ENCODE peak calls at places on chromosome 4, in four cellular contexts. C is cardiac muscle cell, B is right atrium auricular region, M is tibial artery. A is an unnamed sample.

GRCh38 chr4:79585330-79585729 is 177.3 kb upstream of the GK2 start:
- DNase-seq in M (peak), C (peak), B (no peak), A (no peak)

GRCh38 chr4:44351069-44351468 is 97.5 kb downstream of the KCTD8 start:
- DNase-seq in B (no peak), C (peak), M (no peak), A (no peak)

GRCh38 chr4:53706422-53707032 is 115.2 kb upstream of the LNX1 start:
- DNase-seq in C (peak), B (no peak), M (no peak), A (peak)

GRCh38 chr4:7241587-7242125 is 49.3 kb downstream of the SORCS2 start:
- DNase-seq in B (no peak), C (no peak), M (no peak), A (no peak)

GRCh38 chr4:26356067-26356466 is 35.3 kb downstream of the RBPJ start:
- DNase-seq in C (peak), M (no peak), B (no peak), A (no peak)

GRCh38 chr4:155604718-155605601 is 61.7 kb upstream of the GUCY1A1 start:
- DNase-seq in B (peak), C (no peak), M (no peak), A (peak)

GRCh38 chr4:186812592-186812991 is 88.9 kb upstream of the FAT1 start:
- DNase-seq in B (no peak), C (no peak), M (no peak), A (no peak)

GRCh38 chr4:53461244-53461643 is 83.8 kb downstream of the FIP1L1 start:
- DNase-seq in M (no peak), B (no peak), C (no peak), A (no peak)

GRCh38 chr4:120918788-120919187 is 3.7 kb downstream of the PRDM5 start:
- DNase-seq in C (no peak), M (no peak), B (no peak), A (no peak)

GRCh38 chr4:7607156-7607910 is 172.6 kb upstream of the PSAPL1 start:
- DNase-seq in B (no peak), M (no peak), C (no peak), A (peak)

GRCh38 chr4:6263541-6264540 is 5.8 kb upstream of the WFS1 start:
- DNase-seq in M (no peak), B (no peak), C (peak), A (peak)

GRCh38 chr4:149549911-149550310 is 265.7 kb downstream of the IQCM start:
- DNase-seq in B (no peak), M (no peak), C (peak), A (no peak)

GRCh38 chr4:23728971-23729370 is 160.9 kb downstream of the PPARGC1A start:
- DNase-seq in C (no peak), B (no peak), M (no peak), A (no peak)

GRCh38 chr4:3611778-3612177 is 79.6 kb upstream of the LRPAP1 start:
- DNase-seq in M (no peak), B (no peak), C (no peak), A (no peak)

GRCh38 chr4:156568041-156568440 is 403.6 kb downstream of the PDGFC start:
- DNase-seq in C (no peak), B (no peak), M (no peak), A (peak)

GRCh38 chr4:74996996-74997395 is 64.1 kb downstream of the PARM1 start:
- DNase-seq in M (no peak), C (no peak), B (no peak), A (no peak)

GRCh38 chr4:95066011-95066410 is 308.3 kb downstream of the BMPR1B start:
- DNase-seq in M (no peak), B (no peak), C (no peak), A (no peak)

GRCh38 chr4:143653031-143653430 is 47.4 kb downstream of the FREM3 start:
- DNase-seq in M (no peak), B (no peak), C (no peak), A (no peak)

GRCh38 chr4:152166567-152166966 is 369.3 kb downstream of the FBXW7 start:
- DNase-seq in M (no peak), B (no peak), C (peak), A (no peak)

GRCh38 chr4:120948382-120948781 is 25.9 kb upstream of the PRDM5 start:
- DNase-seq in C (no peak), M (no peak), B (no peak), A (no peak)

GRCh38 chr4:26323807-26324206 is 3.0 kb downstream of the RBPJ start:
- DNase-seq in C (no peak), B (no peak), M (no peak), A (peak)

GRCh38 chr4:168600796-168601583 is 104.1 kb downstream of the PALLD start:
- DNase-seq in M (no peak), C (no peak), B (no peak), A (no peak)

GRCh38 chr4:3858765-3859388 is 92.7 kb downstream of the ADRA2C start:
- DNase-seq in B (no peak), C (no peak), M (no peak), A (no peak)

GRCh38 chr4:149914521-149915115 is 99.0 kb upstream of the IQCM start:
- DNase-seq in C (peak), B (no peak), M (no peak), A (peak)

GRCh38 chr4:150943126-150943525 is 72.0 kb downstream of the LRBA start:
- DNase-seq in B (no peak), C (no peak), M (no peak), A (no peak)

GRCh38 chr4:185640809-185641675 is 105.7 kb upstream of the PDLIM3 start:
- DNase-seq in M (no peak), B (no peak), C (peak), A (peak)

GRCh38 chr4:128675083-128675482 is 134.4 kb upstream of the JADE1 start:
- DNase-seq in B (no peak), M (no peak), C (no peak), A (no peak)

GRCh38 chr4:680931-681645 is 6.7 kb downstream of the MYL5 start:
- DNase-seq in M (no peak), B (no peak), C (peak), A (no peak)

GRCh38 chr4:7462509-7462971 is 27.8 kb upstream of the PSAPL1 start:
- DNase-seq in C (peak), B (no peak), M (no peak), A (peak)

GRCh38 chr4:127549521-127549920 is 83.2 kb upstream of the INTU start:
- DNase-seq in M (no peak), C (no peak), B (no peak), A (no peak)

GRCh38 chr4:7734651-7735260 is 204.9 kb downstream of the AFAP1 start:
- DNase-seq in B (no peak), C (no peak), M (no peak), A (no peak)

GRCh38 chr4:53494851-53495250 is 96.4 kb downstream of the LNX1 start:
- DNase-seq in B (no peak), C (no peak), M (no peak), A (no peak)

GRCh38 chr4:156941940-156942548 is 29.6 kb downstream of the PDGFC start:
- DNase-seq in B (no peak), C (peak), M (no peak), A (peak)

GRCh38 chr4:18366762-18367358 is 345.3 kb upstream of the LCORL start:
- DNase-seq in C (peak), M (no peak), B (no peak), A (peak)

GRCh38 chr4:87120411-87121162 is 99.8 kb downstream of the KLHL8 start:
- DNase-seq in B (no peak), M (peak), C (peak), A (no peak)

DNA sequence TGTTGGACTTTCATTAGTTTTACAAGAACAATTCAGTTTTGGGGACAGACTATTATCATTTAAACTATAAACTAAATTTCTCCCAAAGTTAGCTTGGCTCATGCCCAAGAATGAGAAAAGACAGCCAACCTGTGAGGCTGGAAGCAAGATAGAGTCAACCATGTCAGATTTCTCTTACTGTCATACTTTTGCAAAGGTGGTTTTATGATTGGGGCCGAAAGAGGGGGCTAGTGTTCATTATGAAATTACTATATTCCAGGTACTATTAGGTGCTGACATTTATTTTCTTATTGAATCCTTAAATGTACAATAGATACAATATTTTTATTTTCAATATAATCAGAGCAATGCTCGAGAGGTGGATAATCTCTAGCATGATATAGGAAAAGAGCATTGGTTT is 30.6 kb downstream of the HERC6 start:
- DNase-seq in M (no peak), B (no peak), C (no peak), A (no peak)
- TF ChIP-seq CTCF in M (no peak), B (no peak), C (no peak), A (peak)

GRCh38 chr4:76784237-76784636 is 113.7 kb downstream of the SOWAHB start:
- DNase-seq in B (no peak), C (no peak), M (no peak), A (no peak)
- TF ChIP-seq CTCF in B (no peak), C (no peak), M (no peak), A (peak)

GRCh38 chr4:108155373-108155772 is 13.4 kb downstream of the LEF1 start:
- DNase-seq in M (no peak), B (no peak), C (peak), A (no peak)
- TF ChIP-seq CTCF in M (no peak), B (no peak), C (no peak), A (no peak)

GRCh38 chr4:25198713-25199112 is 35.1 kb upstream of the PI4K2B start:
- DNase-seq in B (no peak), C (no peak), M (no peak), A (no peak)
- TF ChIP-seq CTCF in B (no peak), C (no peak), M (no peak), A (no peak)

GRCh38 chr4:47942420-47942819 is 28.0 kb upstream of the NFXL1 start:
- DNase-seq in C (no peak), B (no peak), M (no peak), A (no peak)

DNA sequence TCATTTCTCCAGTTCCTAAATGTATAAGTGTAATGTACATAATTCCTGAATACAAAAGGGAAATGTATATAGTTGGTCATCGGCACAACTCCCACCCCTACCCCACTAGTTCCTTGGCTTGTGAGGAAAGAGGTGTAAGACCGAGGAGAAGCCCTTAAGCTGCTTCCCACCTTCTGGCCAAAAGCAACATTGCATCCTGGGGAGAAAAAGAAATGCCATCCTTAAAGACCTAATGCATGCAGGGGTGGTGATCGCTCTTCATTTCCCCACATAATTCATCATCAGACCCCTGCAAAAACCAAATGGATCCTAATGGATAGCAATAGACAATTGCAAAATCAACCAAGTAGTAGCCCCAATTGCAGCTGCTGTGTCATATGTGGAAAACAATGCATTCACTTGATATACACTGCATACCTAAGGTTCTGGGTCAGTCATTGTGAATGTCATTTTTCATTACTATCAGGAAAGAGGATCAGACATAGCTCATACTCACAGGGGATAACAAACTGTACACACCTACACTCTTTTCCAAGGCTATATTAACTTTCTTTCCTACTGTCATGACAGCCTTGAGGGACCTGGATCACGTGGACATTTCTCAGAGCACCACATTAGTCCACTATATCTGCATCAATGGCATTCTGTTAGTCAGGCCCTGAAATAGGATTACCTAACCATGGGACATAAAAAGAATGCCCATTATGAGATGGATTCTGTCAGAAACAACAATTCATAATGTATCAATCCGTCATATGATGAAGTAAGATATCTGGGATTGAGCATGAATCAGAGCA is 31.7 kb upstream of the NFXL1 start:
- DNase-seq in C (no peak), M (no peak), B (no peak), A (no peak)
- TF ChIP-seq CTCF in C (no peak), M (no peak), B (no peak), A (peak)

GRCh38 chr4:153781717-153782416 is 7.0 kb downstream of the SFRP2 start:
- DNase-seq in B (no peak), M (no peak), C (no peak), A (peak)
- TF ChIP-seq CTCF in B (no peak), M (no peak), C (no peak), A (no peak)

GRCh38 chr4:16508968-16509367 is 282.7 kb upstream of the TAPT1 start:
- DNase-seq in C (no peak), B (no peak), M (no peak), A (no peak)
- TF ChIP-seq CTCF in C (peak), B (no peak), M (no peak), A (peak)

GRCh38 chr4:113499696-113500095 is 261.8 kb downstream of the CAMK2D start:
- DNase-seq in B (no peak), C (no peak), M (no peak), A (peak)
- TF ChIP-seq CTCF in B (no peak), C (no peak), M (no peak), A (no peak)